ENCODE peak calls at places on chromosomes 6 and 20, in ten cellular contexts. P is heart left ventricle; Q is mesendoderm; E is foreskin keratinocyte; H is CD4-positive, alpha-beta memory T cell; D is transverse colon; W is spleen; Y is esophagus squamous epithelium; O is small intestine; G is brain microvascular endothelial cell. U is an unnamed sample.

GRCh38 chr6:19478992-19479391 is 358.2 kb upstream of the ID4 start:
- DNase-seq in H (no peak), E (no peak), D (no peak), Y (no peak), Q (no peak), P (no peak), G (peak), W (no peak), O (no peak), U (no peak)

GRCh38 chr20:41152108-41152757 is 14.9 kb downstream of the PLCG1 start:
- DNase-seq in G (no peak), E (no peak), Q (no peak), D (no peak), P (no peak), Y (no peak), O (no peak), H (no peak), W (no peak), U (no peak)

GRCh38 chr20:63402860-63403220 is 41.7 kb upstream of the CHRNA4 start:
- DNase-seq in P (no peak), Y (no peak), Q (no peak), H (no peak), W (no peak), E (no peak), O (no peak), D (no peak), G (no peak), U (no peak)

GRCh38 chr6:147438758-147439528 is 69.5 kb upstream of the SAMD5 start:
- DNase-seq in W (no peak), G (no peak), H (no peak), Y (no peak), Q (peak), O (no peak), E (no peak), P (no peak), D (no peak), U (no peak)

GRCh38 chr6:111250743-111251406 is 163.6 kb downstream of the SLC16A10 start:
- DNase-seq in H (no peak), Y (no peak), G (no peak), O (no peak), D (no peak), E (no peak), W (no peak), Q (no peak), P (no peak), U (no peak)

GRCh38 chr6:25147191-25147590 is 132.0 kb upstream of the CARMIL1 start:
- DNase-seq in G (no peak), O (no peak), E (no peak), Q (no peak), Y (no peak), D (no peak), H (no peak), W (no peak), P (no peak), U (no peak)

GRCh38 chr6:1312444-1313363 is 806 bp downstream of the FOXQ1 start:
- DNase-seq in E (no peak), D (no peak), P (no peak), O (no peak), Q (peak), Y (no peak), H (no peak), G (no peak), W (no peak), U (no peak)

GRCh38 chr20:43662943-43663655 is 3.8 kb upstream of the MYBL2 start:
- DNase-seq in P (no peak), Y (no peak), E (peak), O (peak), Q (no peak), D (peak), H (no peak), W (peak), G (no peak), U (no peak)

GRCh38 chr6:168873266-168873665 is 380.4 kb downstream of the THBS2 start:
- DNase-seq in P (no peak), E (no peak), Y (no peak), Q (no peak), W (no peak), D (no peak), O (no peak), H (no peak), G (no peak), U (no peak)

GRCh38 chr20:64146301-64146935 is 17.8 kb upstream of the MYT1 start:
- DNase-seq in Q (no peak), W (peak), H (no peak), P (no peak), D (no peak), Y (no peak), O (no peak), G (no peak), E (no peak), U (no peak)

GRCh38 chr20:1272368-1273155 is 6.5 kb downstream of the SNPH start:
- DNase-seq in G (no peak), E (no peak), Q (no peak), H (no peak), Y (no peak), P (no peak), W (no peak), D (no peak), O (no peak), U (no peak)

GRCh38 chr6:82397962-82398692 is 34.5 kb downstream of the TPBG start:
- DNase-seq in P (no peak), Q (no peak), G (no peak), H (no peak), E (peak), D (no peak), Y (no peak), O (no peak), W (no peak), U (no peak)

GRCh38 chr6:125818659-125819297 is 28.0 kb downstream of the NCOA7 start:
- DNase-seq in H (no peak), G (no peak), E (no peak), P (no peak), O (peak), Q (no peak), W (no peak), Y (no peak), D (no peak), U (no peak)

GRCh38 chr20:17956099-17956685 is 12.4 kb downstream of the SNX5 start:
- DNase-seq in Q (no peak), H (no peak), Y (no peak), D (no peak), O (no peak), G (no peak), W (no peak), P (no peak), E (no peak), U (no peak)

GRCh38 chr20:17959257-17959627 is 9.4 kb downstream of the SNX5 start:
- DNase-seq in W (no peak), G (no peak), Y (no peak), P (no peak), H (no peak), Q (no peak), D (no peak), E (no peak), O (no peak), U (no peak)

GRCh38 chr20:17958326-17959256 is 10.0 kb downstream of the SNX5 start:
- DNase-seq in D (no peak), Y (no peak), P (no peak), O (peak), E (no peak), W (no peak), G (no peak), H (no peak), Q (no peak), U (no peak)

GRCh38 chr20:17955302-17955701 is 13.3 kb downstream of the SNX5 start:
- DNase-seq in G (peak), E (no peak), D (no peak), O (no peak), H (no peak), Q (no peak), Y (no peak), W (no peak), P (no peak), U (no peak)

DNA sequence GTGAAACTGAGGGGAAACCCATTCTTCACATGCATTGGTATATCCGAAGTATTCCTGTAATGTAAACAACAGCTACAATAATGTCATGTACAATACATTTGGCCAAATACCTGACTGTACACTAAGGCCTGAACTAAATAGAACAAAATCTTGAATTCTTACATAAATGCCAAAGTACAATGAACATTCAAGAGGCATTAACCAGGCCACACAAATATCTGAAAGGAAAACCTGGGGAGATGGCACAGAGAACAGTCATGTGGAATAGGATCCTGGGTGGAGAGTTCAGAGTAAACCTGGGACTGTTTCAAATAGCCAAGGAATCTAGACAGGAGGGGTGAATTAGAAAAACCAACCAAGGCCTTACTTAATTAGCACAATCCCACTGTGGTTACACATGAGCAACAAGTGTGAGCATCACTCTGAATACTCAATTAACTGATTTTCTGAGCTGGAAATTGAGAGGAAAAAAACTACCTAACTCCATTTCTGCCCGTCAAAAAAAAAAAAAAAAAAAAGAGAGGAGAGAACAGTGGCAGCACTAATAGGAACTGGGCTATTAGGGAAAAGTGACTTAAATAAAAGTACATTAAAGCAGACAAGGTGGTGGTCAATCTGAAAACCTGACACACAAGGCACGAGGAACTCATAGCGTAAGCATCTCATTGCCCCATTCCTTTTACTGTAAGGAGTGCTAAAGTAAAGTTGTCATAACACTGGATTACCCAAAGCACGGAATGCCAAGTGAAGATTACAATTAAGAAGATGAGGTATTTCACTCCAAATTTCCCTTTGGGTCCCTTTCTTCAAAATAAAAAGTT is 10.9 kb downstream of the SNX5 start:
- DNase-seq in W (no peak), O (no peak), G (no peak), D (no peak), H (no peak), Q (no peak), E (no peak), Y (no peak), P (no peak), U (no peak)
- H3K27ac ChIP-seq in W (peak), O (no peak), G (peak), D (peak), H (no peak), Q (no peak), E (no peak), Y (peak), P (no peak), U (peak)

DNA sequence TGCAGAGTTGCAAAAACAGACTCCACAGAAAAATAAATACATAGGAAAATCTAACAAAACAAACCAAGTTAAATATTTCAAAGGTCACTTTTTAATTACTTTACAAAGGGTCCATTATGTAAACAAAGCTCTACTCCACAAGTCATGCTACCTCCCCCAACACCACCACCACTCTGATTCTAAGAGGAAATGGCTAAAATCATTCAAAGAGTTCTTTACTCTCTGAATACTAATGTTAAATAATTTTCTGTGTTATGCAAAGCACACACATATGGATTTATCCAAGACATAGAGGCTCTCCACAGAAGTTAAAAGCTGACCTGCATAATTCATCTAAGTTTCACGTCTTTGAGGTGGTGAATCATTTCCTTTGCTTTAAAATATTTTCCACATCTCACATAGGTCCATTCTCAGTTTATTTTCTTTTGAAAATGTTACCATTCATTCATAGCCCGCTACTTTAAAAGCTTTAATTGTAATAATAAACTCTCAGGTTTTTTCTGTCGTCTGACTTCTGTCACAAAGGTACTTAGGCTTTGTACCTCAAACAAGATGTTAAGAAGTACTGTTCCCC is 56.0 kb downstream of the KIF6 start:
- DNase-seq in G (no peak), D (no peak), H (no peak), Q (no peak), P (no peak), E (no peak), O (no peak), Y (no peak), W (no peak), U (no peak)
- H3K27ac ChIP-seq in G (no peak), D (no peak), H (no peak), Q (no peak), P (no peak), E (no peak), O (no peak), Y (no peak), W (no peak), U (no peak)

GRCh38 chr20:17935761-17936160 is 32.8 kb downstream of the SNX5 start:
- DNase-seq in D (no peak), E (no peak), H (no peak), Y (no peak), G (no peak), O (no peak), W (no peak), Q (no peak), P (no peak), U (no peak)

GRCh38 chr20:17934141-17934862 is 34.3 kb downstream of the SNX5 start:
- DNase-seq in H (no peak), D (no peak), G (peak), Y (no peak), O (no peak), P (no peak), W (no peak), Q (no peak), E (no peak), U (no peak)

GRCh38 chr20:17936791-17937687 is 31.6 kb downstream of the SNX5 start:
- DNase-seq in P (peak), G (peak), E (no peak), D (peak), Y (no peak), O (no peak), H (no peak), W (no peak), Q (peak), U (no peak)

GRCh38 chr20:17935186-17935585 is 33.4 kb downstream of the SNX5 start:
- DNase-seq in Q (no peak), W (no peak), G (no peak), D (no peak), Y (no peak), E (no peak), H (no peak), P (no peak), O (no peak), U (no peak)

DNA sequence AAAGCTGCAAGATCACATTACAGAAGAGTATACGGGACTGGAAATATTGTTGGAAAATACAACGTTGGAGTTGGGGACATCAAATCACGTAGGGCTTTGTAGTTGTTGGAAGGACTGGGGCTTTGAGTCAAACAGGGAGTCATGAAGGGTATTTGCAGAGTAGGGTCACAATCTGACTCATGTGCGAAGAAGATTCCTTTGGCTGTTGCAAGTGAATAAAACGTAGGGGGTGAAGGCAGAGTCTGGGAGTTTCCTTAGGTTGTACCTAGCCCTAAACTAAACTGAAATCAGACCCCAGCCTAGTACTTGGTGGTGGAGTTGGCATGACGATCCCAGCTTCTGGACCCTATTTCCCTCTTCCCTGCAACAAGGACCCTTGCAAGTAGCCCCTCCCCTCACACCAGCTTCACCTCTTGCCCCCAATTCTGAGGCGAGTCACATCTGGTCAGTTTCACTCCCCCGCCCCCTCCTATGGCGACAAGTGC is 32.2 kb downstream of the SNX5 start:
- DNase-seq in E (no peak), W (no peak), G (peak), Y (no peak), D (no peak), Q (no peak), O (no peak), P (no peak), H (no peak), U (no peak)
- H3K27ac ChIP-seq in E (no peak), W (no peak), G (peak), Y (peak), D (peak), Q (no peak), O (peak), P (peak), H (no peak), U (no peak)

GRCh38 chr6:2819891-2820814 is 21.5 kb downstream of the SERPINB1 start:
- DNase-seq in H (no peak), O (peak), W (no peak), G (no peak), Q (no peak), E (no peak), P (no peak), Y (no peak), D (no peak), U (no peak)

GRCh38 chr6:2819115-2819514 is 22.5 kb downstream of the SERPINB1 start:
- DNase-seq in D (no peak), E (no peak), G (no peak), O (no peak), P (no peak), Y (no peak), Q (no peak), H (no peak), W (no peak), U (no peak)

GRCh38 chr6:2816158-2816557 is 25.5 kb downstream of the SERPINB1 start:
- DNase-seq in P (no peak), Q (no peak), E (no peak), W (no peak), Y (no peak), D (no peak), H (no peak), O (no peak), G (no peak), U (no peak)

GRCh38 chr6:2818593-2818992 is 23.1 kb downstream of the SERPINB1 start:
- DNase-seq in E (peak), Y (no peak), O (peak), Q (no peak), H (no peak), G (peak), D (peak), W (no peak), P (no peak), U (no peak)

GRCh38 chr6:2817778-2818443 is 23.8 kb downstream of the SERPINB1 start:
- DNase-seq in G (peak), E (peak), O (peak), Q (no peak), H (no peak), W (no peak), D (no peak), Y (no peak), P (no peak), U (no peak)
- H3K27ac ChIP-seq in G (peak), E (peak), O (peak), Q (no peak), H (no peak), W (peak), D (peak), Y (peak), P (peak), U (no peak)

GRCh38 chr6:89145962-89146747 is at the start of gene PM20D2:
- DNase-seq in O (peak), P (peak), Q (peak), D (peak), H (peak), G (no peak), E (no peak), Y (no peak), W (peak), U (peak)
- H3K27ac ChIP-seq in O (peak), P (peak), Q (no peak), D (peak), H (peak), G (peak), E (peak), Y (peak), W (peak), U (peak)

DNA sequence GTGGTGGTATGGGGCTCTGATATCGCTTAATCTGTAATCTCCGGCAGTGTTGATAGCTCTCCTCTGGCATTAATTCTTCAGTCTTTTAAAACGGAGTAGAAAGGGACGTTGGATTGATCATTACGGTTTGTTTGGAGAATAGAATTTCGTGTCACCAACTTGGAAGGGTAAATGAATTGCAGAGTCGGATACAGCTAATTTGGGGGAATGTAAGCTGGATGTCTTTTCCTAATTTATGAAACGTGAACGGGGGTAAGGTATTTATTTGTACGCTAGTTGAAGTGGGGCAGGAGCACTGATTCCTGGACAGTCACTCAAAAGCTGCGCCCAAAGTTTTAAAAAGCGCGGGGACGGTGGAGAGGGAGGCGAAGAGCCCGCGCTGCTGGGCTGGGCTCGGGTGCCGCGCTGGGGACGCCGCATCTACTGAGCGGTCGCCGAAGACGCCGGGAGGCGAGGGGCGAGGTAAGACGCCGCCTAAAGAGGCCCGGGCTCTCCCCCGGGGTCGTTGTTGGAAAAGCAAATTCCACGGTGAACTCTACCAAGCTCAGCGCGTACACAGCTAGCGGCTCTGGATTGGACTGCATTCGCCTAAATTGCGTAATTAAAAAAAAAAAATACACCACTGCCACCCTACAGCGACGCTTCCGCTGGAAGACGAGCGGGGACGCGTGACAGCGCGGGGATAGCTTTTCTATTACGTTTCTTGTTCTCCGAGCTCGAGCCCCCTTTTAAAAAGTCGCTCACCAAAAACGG is 92.2 kb upstream of the PRDM1 start:
- DNase-seq in O (no peak), E (no peak), Y (no peak), W (peak), P (peak), H (peak), G (no peak), Q (peak), D (peak), U (peak)
- H3K27ac ChIP-seq in O (peak), E (peak), Y (peak), W (peak), P (peak), H (peak), G (no peak), Q (no peak), D (peak), U (peak)

GRCh38 chr6:113120577-113121285 is 736.4 kb upstream of the MARCKS start:
- DNase-seq in Q (peak), P (no peak), H (no peak), G (peak), E (peak), W (no peak), Y (no peak), D (no peak), O (no peak), U (no peak)

GRCh38 chr6:113122060-113122459 is 735.1 kb upstream of the MARCKS start:
- DNase-seq in Y (no peak), O (no peak), D (no peak), W (no peak), P (peak), H (no peak), E (peak), Q (peak), G (peak), U (no peak)

DNA sequence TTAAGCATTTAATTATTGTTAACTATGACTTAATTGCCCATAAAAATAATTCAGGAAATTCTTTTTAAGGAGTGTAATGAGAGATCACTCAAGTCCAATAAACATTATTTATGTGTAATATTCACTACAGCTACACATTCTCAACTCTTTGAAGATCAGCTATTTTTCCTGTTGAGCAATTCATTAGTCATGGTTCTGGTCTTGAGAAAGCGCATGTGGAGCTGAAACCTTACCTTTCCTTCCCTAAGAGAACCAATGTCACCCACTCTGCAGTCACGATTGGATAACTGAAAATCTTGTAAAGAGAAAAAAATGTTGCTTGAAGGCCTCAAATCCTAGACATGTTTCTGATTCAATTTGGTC is 737.0 kb upstream of the MARCKS start:
- DNase-seq in P (no peak), E (peak), Q (peak), G (peak), O (no peak), Y (no peak), H (no peak), W (no peak), D (no peak), U (no peak)
- H3K27ac ChIP-seq in P (no peak), E (peak), Q (peak), G (peak), O (no peak), Y (no peak), H (no peak), W (no peak), D (no peak), U (no peak)

GRCh38 chr6:166615059-166615770 is 11.8 kb downstream of the RPS6KA2 start:
- DNase-seq in W (no peak), H (no peak), D (no peak), E (no peak), P (no peak), Q (peak), O (no peak), G (peak), Y (no peak), U (no peak)
- H3K27ac ChIP-seq in W (peak), H (no peak), D (peak), E (no peak), P (peak), Q (peak), O (peak), G (no peak), Y (peak), U (no peak)

GRCh38 chr6:160022101-160022500 is 53.2 kb downstream of the IGF2R start:
- DNase-seq in G (no peak), H (no peak), E (no peak), W (no peak), D (no peak), Y (no peak), O (no peak), P (no peak), Q (no peak), U (no peak)
- H3K27ac ChIP-seq in G (no peak), H (no peak), E (no peak), W (no peak), D (no peak), Y (no peak), O (no peak), P (no peak), Q (no peak), U (no peak)